ENCODE peak calls at places on chromosomes 5 and 9, in six cellular contexts. J is psoas muscle, U is adrenal gland, D is HCT116, B is aorta, V is ovary. R is an unnamed sample.

GRCh38 chr9:73845954-73846690 is 651.0 kb upstream of the RORB start:
- DNase-seq in J (no peak), U (no peak), D (no peak), B (no peak), V (no peak), R (no peak)

GRCh38 chr9:94757158-94757557 is 30.7 kb downstream of the AOPEP start:
- DNase-seq in J (no peak), U (no peak), D (no peak), B (no peak), V (no peak), R (no peak)

GRCh38 chr9:85173967-85174366 is 504.4 kb downstream of the NTRK2 start:
- DNase-seq in J (no peak), U (no peak), D (no peak), B (no peak), V (no peak), R (no peak)

GRCh38 chr5:17282283-17283120 is 65.1 kb downstream of the BASP1 start:
- DNase-seq in J (no peak), U (no peak), D (no peak), B (no peak), V (no peak), R (no peak)

GRCh38 chr5:145347026-145347616 is 488.0 kb downstream of the PRELID2 start:
- DNase-seq in J (no peak), U (no peak), D (peak; percentile 23), B (peak; percentile 33), V (no peak), R (no peak)

GRCh38 chr5:180850434-180851078 is 10.5 kb downstream of the ZFP62 start:
- DNase-seq in J (no peak), U (no peak), D (no peak), B (no peak), V (no peak), R (no peak)

GRCh38 chr9:98958271-98958989 is 14.7 kb downstream of the COL15A1 start:
- DNase-seq in J (no peak), U (no peak), D (no peak), B (no peak), V (no peak), R (no peak)

GRCh38 chr5:25006734-25007133 is 362.0 kb upstream of the CDH10 start:
- DNase-seq in J (no peak), U (no peak), D (no peak), B (no peak), V (no peak), R (no peak)

GRCh38 chr5:69528609-69529008 is 31.4 kb upstream of the GTF2H2C start:
- DNase-seq in J (no peak), U (no peak), D (no peak), B (no peak), V (no peak), R (no peak)

GRCh38 chr5:93278876-93279275 is 302.1 kb downstream of the NR2F1-AS1 start:
- DNase-seq in J (no peak), U (no peak), D (no peak), B (no peak), V (no peak), R (no peak)

GRCh38 chr9:38180631-38181030 is 111.6 kb upstream of the SHB start:
- DNase-seq in J (no peak), U (no peak), D (no peak), B (no peak), V (no peak), R (no peak)

GRCh38 chr5:40834391-40834848 is 602 bp downstream of the RPL37 start:
- DNase-seq in J (no peak), U (peak; percentile 35), D (no peak), B (peak; percentile 51), V (no peak), R (no peak)

GRCh38 chr5:79759848-79760247 is 70.2 kb downstream of the CMYA5 start:
- DNase-seq in J (no peak), U (no peak), D (no peak), B (no peak), V (no peak), R (no peak)

GRCh38 chr9:137723396-137724113 is 104.8 kb downstream of the EHMT1 start:
- DNase-seq in J (no peak), U (no peak), D (no peak), B (no peak), V (no peak), R (no peak)

GRCh38 chr9:75910716-75911115 is 20.2 kb downstream of the PCSK5 start:
- DNase-seq in J (no peak), U (no peak), D (no peak), B (no peak), V (no peak), R (no peak)

GRCh38 chr9:138085568-138085967 is 208.0 kb downstream of the CACNA1B start:
- DNase-seq in J (no peak), U (no peak), D (no peak), B (no peak), V (no peak), R (no peak)

GRCh38 chr5:132389453-132390286 is 20.2 kb downstream of the SLC22A5 start:
- DNase-seq in J (peak; percentile 69), U (no peak), D (peak; percentile 99), B (peak; percentile 85), V (peak; percentile 81), R (peak; percentile 68)

GRCh38 chr9:38322937-38323336 is 69.6 kb upstream of the ALDH1B1 start:
- DNase-seq in J (no peak), U (no peak), D (no peak), B (no peak), V (no peak), R (no peak)

GRCh38 chr5:111667128-111667756 is 89.8 kb downstream of the NREP start:
- DNase-seq in J (no peak), U (no peak), D (no peak), B (no peak), V (no peak), R (no peak)

GRCh38 chr5:137078171-137078665 is 420.9 kb downstream of the SPOCK1 start:
- DNase-seq in J (no peak), U (no peak), D (peak; percentile 18), B (no peak), V (no peak), R (no peak)

GRCh38 chr5:67730917-67731474 is 484.6 kb upstream of the PIK3R1 start:
- DNase-seq in J (no peak), U (no peak), D (no peak), B (no peak), V (no peak), R (no peak)

GRCh38 chr5:60477849-60478248 is 222.1 kb downstream of the DEPDC1B start:
- DNase-seq in J (no peak), U (no peak), D (no peak), B (no peak), V (no peak), R (no peak)

GRCh38 chr9:69122086-69122390 is 52.0 kb upstream of the TJP2 start:
- DNase-seq in J (peak; percentile 73), U (peak; percentile 74), D (no peak), B (peak; percentile 85), V (peak; percentile 65), R (peak; percentile 90)

DNA sequence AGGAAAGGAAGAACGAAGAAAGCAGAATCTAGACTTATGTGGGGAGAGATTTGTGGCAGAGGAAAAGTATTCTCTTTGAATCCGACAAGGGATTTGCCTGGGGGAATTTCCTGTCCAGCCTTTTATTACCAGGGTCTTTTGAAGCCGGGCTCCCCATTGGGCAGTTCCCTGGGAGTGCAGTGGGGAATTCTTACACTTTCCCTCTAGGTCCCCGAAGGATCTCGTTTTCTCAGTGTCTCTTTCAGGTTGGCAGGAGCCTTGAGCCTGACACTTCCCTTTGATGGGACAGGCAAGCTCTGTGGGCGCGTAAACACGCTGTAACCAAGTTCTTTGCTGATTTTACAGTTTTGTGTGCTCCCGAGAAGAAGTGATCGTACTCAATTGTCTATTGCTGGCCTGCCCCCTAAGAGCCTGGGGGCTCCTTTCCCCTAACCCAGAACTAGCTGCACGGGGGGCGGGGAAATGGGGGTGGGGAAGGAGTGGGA is 582 bp upstream of the VCAN start:
- DNase-seq in J (no peak), U (no peak), D (no peak), B (peak; percentile 46), V (no peak), R (peak; percentile 28)
- H3K4me3 ChIP-seq in J (peak overlapping the region; percentile 62), U (peak overlapping the region; percentile 56), D (peak overlapping the region; percentile 62), B (peak overlapping the region; percentile 67), V (peak overlapping the region; percentile 32), R (peak overlapping the region; percentile 77)

GRCh38 chr5:38719403-38719802 is 126.4 kb upstream of the OSMR start:
- DNase-seq in J (no peak), U (no peak), D (no peak), B (no peak), V (no peak), R (no peak)

GRCh38 chr5:38722918-38723317 is 122.9 kb upstream of the OSMR start:
- DNase-seq in J (no peak), U (no peak), D (no peak), B (no peak), V (peak; percentile 23), R (no peak)

GRCh38 chr5:38720691-38721361 is 125.0 kb upstream of the OSMR start:
- DNase-seq in J (no peak), U (no peak), D (no peak), B (no peak), V (no peak), R (no peak)

GRCh38 chr5:38718874-38719391 is 126.9 kb upstream of the OSMR start:
- DNase-seq in J (peak; percentile 48), U (no peak), D (no peak), B (no peak), V (no peak), R (no peak)

DNA sequence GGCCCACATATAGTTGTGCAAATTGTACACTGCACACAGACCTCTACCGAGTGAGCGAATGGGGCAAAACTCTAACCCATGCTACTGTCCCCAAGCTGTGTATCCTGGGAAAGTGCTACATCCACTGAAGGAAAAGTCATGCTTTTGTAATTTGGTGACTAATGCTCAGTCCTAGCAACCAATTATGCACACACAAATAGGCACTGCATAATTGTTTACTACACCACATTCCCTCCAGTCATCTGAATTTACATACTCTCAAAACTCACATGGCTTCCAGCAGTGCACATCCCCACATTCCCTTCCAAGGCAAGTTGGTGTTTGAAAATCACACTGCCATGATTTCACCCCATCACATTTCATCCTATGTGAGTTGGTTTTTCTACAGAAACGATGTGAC is 125.9 kb upstream of the OSMR start:
- DNase-seq in J (no peak), U (no peak), D (no peak), B (no peak), V (no peak), R (no peak)
- H3K27ac ChIP-seq in J (no peak overlapping the region), U (no peak overlapping the region), D (no peak overlapping the region), B (no peak overlapping the region), V (no peak overlapping the region), R (no peak overlapping the region)

GRCh38 chr9:133044125-133044524 is 13.3 kb downstream of the GTF3C5 start:
- DNase-seq in J (no peak), U (no peak), D (no peak), B (no peak), V (no peak), R (no peak)
- H3K4me3 ChIP-seq in J (no peak overlapping the region), U (no peak overlapping the region), D (no peak overlapping the region), B (no peak overlapping the region), V (no peak overlapping the region), R (no peak overlapping the region)

GRCh38 chr9:19440823-19441580 is 32.2 kb downstream of the ACER2 start:
- DNase-seq in J (no peak), U (peak; percentile 38), D (no peak), B (no peak), V (no peak), R (no peak)

GRCh38 chr9:19441730-19442129 is 32.9 kb downstream of the ACER2 start:
- DNase-seq in J (no peak), U (no peak), D (no peak), B (no peak), V (no peak), R (no peak)

GRCh38 chr9:19440376-19440775 is 31.6 kb downstream of the ACER2 start:
- DNase-seq in J (no peak), U (no peak), D (no peak), B (no peak), V (no peak), R (no peak)

GRCh38 chr9:19445452-19445851 is 36.6 kb downstream of the ACER2 start:
- DNase-seq in J (no peak), U (no peak), D (no peak), B (no peak), V (no peak), R (no peak)

GRCh38 chr9:19442240-19442639 is 33.4 kb downstream of the ACER2 start:
- DNase-seq in J (no peak), U (no peak), D (no peak), B (no peak), V (no peak), R (no peak)
- H3K27ac ChIP-seq in J (no peak overlapping the region), U (no peak overlapping the region), D (no peak overlapping the region), B (no peak overlapping the region), V (no peak overlapping the region), R (no peak overlapping the region)